ENCODE peak calls at places on chromosomes 5 and 9, in eight cellular contexts. One of them, this sample, is unnamed.

GRCh38 chr5:36363101-36363500 is 61.4 kb upstream of the RANBP3L start:
- DNase-seq in LoVo: peak; percentile 31
- DNase-seq in Right ventricle myocardium superior: no peak
- DNase-seq in HCT116: no peak
- DNase-seq in CD4-positive, alpha-beta memory T cell: no peak
- DNase-seq in GDM1: no peak
- DNase-seq in NCI-H345: no peak
- DNase-seq in RWPE1: peak; percentile 44
- DNase-seq in this sample: no peak

GRCh38 chr5:97192580-97193421 is 9.8 kb upstream of the RIOK2 start:
- DNase-seq in HCT116: no peak
- DNase-seq in RWPE1: no peak
- DNase-seq in NCI-H345: peak; percentile 81
- DNase-seq in CD4-positive, alpha-beta memory T cell: no peak
- DNase-seq in Right ventricle myocardium superior: no peak
- DNase-seq in GDM1: no peak
- DNase-seq in LoVo: peak; percentile 18
- DNase-seq in this sample: no peak

GRCh38 chr5:132718544-132719312 is 18.6 kb downstream of the KIF3A start:
- DNase-seq in Right ventricle myocardium superior: no peak
- DNase-seq in CD4-positive, alpha-beta memory T cell: no peak
- DNase-seq in GDM1: no peak
- DNase-seq in RWPE1: no peak
- DNase-seq in HCT116: no peak
- DNase-seq in LoVo: no peak
- DNase-seq in NCI-H345: no peak
- DNase-seq in this sample: no peak

GRCh38 chr5:132251220-132251725 is 6.2 kb upstream of the PDLIM4 start:
- DNase-seq in Right ventricle myocardium superior: no peak
- DNase-seq in GDM1: no peak
- DNase-seq in NCI-H345: no peak
- DNase-seq in CD4-positive, alpha-beta memory T cell: no peak
- DNase-seq in HCT116: no peak
- DNase-seq in LoVo: no peak
- DNase-seq in RWPE1: no peak
- DNase-seq in this sample: no peak

GRCh38 chr5:113989278-113989912 is 372.5 kb upstream of the KCNN2 start:
- DNase-seq in NCI-H345: no peak
- DNase-seq in RWPE1: peak; percentile 9
- DNase-seq in LoVo: peak; percentile 16
- DNase-seq in GDM1: no peak
- DNase-seq in Right ventricle myocardium superior: no peak
- DNase-seq in HCT116: no peak
- DNase-seq in CD4-positive, alpha-beta memory T cell: no peak
- DNase-seq in this sample: peak; percentile 13

GRCh38 chr5:155728146-155728856 is 598.7 kb upstream of the SGCD start:
- DNase-seq in Right ventricle myocardium superior: peak; percentile 78
- DNase-seq in RWPE1: peak; percentile 29
- DNase-seq in NCI-H345: no peak
- DNase-seq in GDM1: no peak
- DNase-seq in HCT116: no peak
- DNase-seq in CD4-positive, alpha-beta memory T cell: no peak
- DNase-seq in LoVo: no peak
- DNase-seq in this sample: peak; percentile 37

GRCh38 chr9:2791246-2791645 is 52.6 kb downstream of the PUM3 start:
- DNase-seq in NCI-H345: no peak
- DNase-seq in RWPE1: no peak
- DNase-seq in LoVo: no peak
- DNase-seq in CD4-positive, alpha-beta memory T cell: no peak
- DNase-seq in GDM1: no peak
- DNase-seq in HCT116: no peak
- DNase-seq in Right ventricle myocardium superior: no peak
- DNase-seq in this sample: no peak

GRCh38 chr5:58393716-58394115 is 66.2 kb downstream of the PLK2 start:
- DNase-seq in HCT116: no peak
- DNase-seq in CD4-positive, alpha-beta memory T cell: no peak
- DNase-seq in LoVo: no peak
- DNase-seq in GDM1: no peak
- DNase-seq in RWPE1: no peak
- DNase-seq in Right ventricle myocardium superior: no peak
- DNase-seq in NCI-H345: no peak
- DNase-seq in this sample: no peak

GRCh38 chr5:36662291-36662851 is 56.0 kb downstream of the SLC1A3 start:
- DNase-seq in RWPE1: no peak
- DNase-seq in CD4-positive, alpha-beta memory T cell: no peak
- DNase-seq in Right ventricle myocardium superior: no peak
- DNase-seq in LoVo: no peak
- DNase-seq in HCT116: no peak
- DNase-seq in NCI-H345: no peak
- DNase-seq in GDM1: no peak
- DNase-seq in this sample: no peak

GRCh38 chr5:126300293-126300692 is 122.9 kb upstream of the GRAMD2B start:
- DNase-seq in RWPE1: no peak
- DNase-seq in LoVo: no peak
- DNase-seq in CD4-positive, alpha-beta memory T cell: no peak
- DNase-seq in NCI-H345: no peak
- DNase-seq in GDM1: no peak
- DNase-seq in Right ventricle myocardium superior: no peak
- DNase-seq in HCT116: no peak
- DNase-seq in this sample: no peak

GRCh38 chr9:16825971-16826370 is 44.5 kb downstream of the BNC2 start:
- DNase-seq in LoVo: no peak
- DNase-seq in HCT116: no peak
- DNase-seq in NCI-H345: no peak
- DNase-seq in RWPE1: no peak
- DNase-seq in GDM1: no peak
- DNase-seq in Right ventricle myocardium superior: no peak
- DNase-seq in CD4-positive, alpha-beta memory T cell: no peak
- DNase-seq in this sample: no peak

GRCh38 chr5:158013303-158013702 is 154.4 kb upstream of the CLINT1 start:
- DNase-seq in NCI-H345: no peak
- DNase-seq in HCT116: no peak
- DNase-seq in Right ventricle myocardium superior: no peak
- DNase-seq in CD4-positive, alpha-beta memory T cell: no peak
- DNase-seq in RWPE1: no peak
- DNase-seq in GDM1: no peak
- DNase-seq in LoVo: no peak
- DNase-seq in this sample: no peak

GRCh38 chr5:67648201-67648671 is 451.6 kb upstream of the CD180 start:
- DNase-seq in HCT116: no peak
- DNase-seq in LoVo: no peak
- DNase-seq in NCI-H345: peak; percentile 83
- DNase-seq in CD4-positive, alpha-beta memory T cell: no peak
- DNase-seq in Right ventricle myocardium superior: peak; percentile 94
- DNase-seq in GDM1: no peak
- DNase-seq in RWPE1: no peak
- DNase-seq in this sample: peak; percentile 66